ENCODE peak calls at places on chromosomes 13 and 19, in six cellular contexts. N is choroid plexus epithelial cell; G is B cell; H is RWPE1; X is GM20000; L is CD8-positive, alpha-beta T cell. S is an unnamed sample.

GRCh38 chr19:20969498-20969897 is 46.4 kb downstream of the ZNF85 start:
- DNase-seq in N (no peak), G (no peak), H (no peak), X (no peak), L (no peak), S (no peak)

GRCh38 chr19:16369306-16369663 is 44.7 kb downstream of the KLF2 start:
- DNase-seq in N (no peak), G (no peak), H (no peak), X (no peak), L (no peak), S (no peak)

GRCh38 chr19:443005-443404 is 17.8 kb downstream of the SHC2 start:
- DNase-seq in N (no peak), G (no peak), H (no peak), X (no peak), L (no peak), S (no peak)

GRCh38 chr13:65264066-65264465 is 1966.1 kb downstream of the PCDH9 start:
- DNase-seq in N (no peak), G (no peak), H (peak; percentile 0), X (no peak), L (no peak), S (no peak)

GRCh38 chr13:50128406-50129048 is 113.3 kb downstream of the KCNRG start:
- DNase-seq in N (peak; percentile 6), G (no peak), H (no peak), X (peak; percentile 60), L (no peak), S (no peak)

GRCh38 chr19:36120092-36120983 is 5.1 kb downstream of the TBCB start:
- DNase-seq in N (peak; percentile 40), G (peak; percentile 16), H (no peak), X (no peak), L (no peak), S (no peak)

GRCh38 chr19:33831835-33832234 is 35.2 kb downstream of the KCTD15 start:
- DNase-seq in N (no peak), G (no peak), H (no peak), X (no peak), L (no peak), S (no peak)

GRCh38 chr19:11446652-11447301 is 11.3 kb downstream of the PRKCSH start:
- DNase-seq in N (peak; percentile 40), G (peak; percentile 91), H (no peak), X (peak; percentile 79), L (peak; percentile 52), S (no peak)

GRCh38 chr13:99220199-99220931 is 19.7 kb downstream of the UBAC2 start:
- DNase-seq in N (peak; percentile 65), G (no peak), H (no peak), X (no peak), L (peak; percentile 36), S (no peak)

GRCh38 chr13:77919351-77920294 is 992 bp upstream of the EDNRB start:
- DNase-seq in N (peak; percentile 34), G (no peak), H (no peak), X (no peak), L (no peak), S (no peak)

GRCh38 chr19:17303940-17304267 is 679 bp upstream of the ABHD8 start:
- DNase-seq in N (no peak), G (no peak), H (no peak), X (no peak), L (no peak), S (no peak)

GRCh38 chr19:47157455-47158321 is 27.1 kb downstream of the SAE1 start:
- DNase-seq in N (peak; percentile 79), G (peak; percentile 53), H (peak; percentile 54), X (no peak), L (peak; percentile 63), S (no peak)
- TF ChIP-seq CTCF in N (no peak), G (no peak), H (no peak), X (no peak), L (no peak), S (no peak)

DNA sequence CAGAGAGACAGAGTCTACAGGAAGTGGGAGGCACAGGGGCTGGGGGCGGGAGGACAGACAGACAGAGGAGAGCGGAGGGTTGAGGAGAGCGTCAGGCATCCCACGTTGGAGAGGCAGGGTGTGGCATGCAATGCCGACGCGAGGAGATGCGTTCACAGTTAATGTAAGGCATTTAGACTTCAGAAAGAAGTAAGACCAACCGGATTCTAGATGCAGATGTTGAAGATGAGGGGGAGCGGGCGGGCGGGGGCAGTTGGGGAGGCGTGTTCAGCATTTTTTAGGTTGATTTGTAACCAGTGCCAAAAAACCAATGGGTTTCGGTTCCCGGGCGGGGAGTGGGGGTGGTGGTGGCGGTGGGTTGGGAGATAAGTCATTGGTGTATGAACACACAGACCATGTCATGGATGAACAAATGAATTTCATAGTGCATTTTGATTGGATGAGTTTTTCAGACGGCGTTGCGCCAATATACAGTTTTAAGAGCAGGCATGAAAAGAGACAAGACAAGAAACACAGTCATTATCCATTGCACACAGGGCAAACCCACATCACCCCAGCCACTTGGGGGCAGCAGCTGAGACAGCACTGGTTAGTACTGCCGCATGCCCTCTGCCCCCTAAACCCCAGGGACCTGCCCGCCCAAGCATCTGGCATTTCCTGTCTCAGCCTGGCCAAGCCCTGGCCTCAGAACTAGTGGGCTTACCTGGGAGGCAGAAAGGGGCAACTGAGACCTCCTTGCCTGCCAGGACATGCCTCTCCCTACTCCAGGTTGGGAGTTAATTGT is 91.3 kb downstream of the IER2 start:
- DNase-seq in N (no peak), G (no peak), H (no peak), X (no peak), L (peak; percentile 22), S (no peak)
- TF ChIP-seq CTCF in N (peak; percentile 17), G (no peak), H (no peak), X (peak; percentile 14), L (no peak), S (peak; percentile 24)

DNA sequence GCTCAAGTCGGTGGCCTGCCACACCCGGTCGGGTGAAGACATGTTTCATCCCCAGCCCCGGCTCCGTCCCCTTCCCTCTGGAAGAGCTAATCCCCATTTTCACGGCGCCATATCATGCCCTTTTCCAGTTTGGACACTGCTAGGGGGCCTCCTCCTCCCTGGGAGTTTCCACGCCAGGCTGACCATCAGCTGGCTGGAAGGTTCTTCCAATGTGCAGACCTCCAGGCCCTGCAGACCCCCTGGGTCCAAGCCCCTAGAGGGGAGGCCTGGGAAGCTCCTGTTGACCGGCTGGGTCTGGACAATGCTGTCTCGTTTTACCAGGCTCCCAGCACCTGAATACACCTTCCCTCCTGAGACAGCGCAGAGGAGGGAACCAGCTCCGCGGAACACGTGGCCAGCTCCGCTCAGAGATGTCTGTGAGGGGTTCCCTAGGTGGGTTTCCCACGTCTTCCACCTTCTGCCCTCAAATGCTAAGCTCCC is 44.7 kb upstream of the RANBP3 start:
- DNase-seq in N (no peak), G (no peak), H (no peak), X (no peak), L (no peak), S (no peak)
- TF ChIP-seq CTCF in N (no peak), G (peak; percentile 42), H (peak; percentile 3), X (no peak), L (peak; percentile 30), S (peak; percentile 69)

DNA sequence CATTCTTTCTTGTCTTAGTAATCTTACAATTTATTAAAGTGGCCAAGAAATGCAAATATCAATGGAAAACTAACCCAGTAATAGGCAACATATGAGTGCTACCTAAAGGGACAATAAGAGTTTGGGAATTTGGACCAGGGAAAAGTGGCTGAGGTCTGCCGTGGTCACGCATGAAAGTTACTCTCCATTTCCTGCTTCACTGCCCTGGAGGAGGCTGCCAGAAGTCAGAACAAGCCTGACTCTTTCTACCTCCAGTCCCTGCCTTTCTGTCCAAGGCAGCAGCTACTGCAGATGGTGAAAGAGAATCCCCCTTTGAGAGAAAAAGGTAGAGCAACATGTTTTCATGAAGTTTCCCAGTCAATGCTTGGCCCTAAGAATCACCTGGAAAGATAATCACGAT is 201.1 kb upstream of the ARGLU1 start:
- DNase-seq in N (no peak), G (no peak), H (no peak), X (no peak), L (no peak), S (no peak)
- TF ChIP-seq CTCF in N (no peak), G (no peak), H (no peak), X (no peak), L (no peak), S (no peak)

GRCh38 chr19:4081441-4082129 is 14.9 kb upstream of the ZBTB7A start:
- DNase-seq in N (peak; percentile 44), G (no peak), H (no peak), X (no peak), L (no peak), S (no peak)

GRCh38 chr19:4083677-4084546 is 17.2 kb upstream of the ZBTB7A start:
- DNase-seq in N (peak; percentile 44), G (no peak), H (no peak), X (peak; percentile 80), L (peak; percentile 32), S (no peak)

GRCh38 chr19:4084547-4084877 is 17.8 kb upstream of the ZBTB7A start:
- DNase-seq in N (no peak), G (no peak), H (no peak), X (no peak), L (no peak), S (no peak)

GRCh38 chr19:4080473-4080872 is 13.8 kb upstream of the ZBTB7A start:
- DNase-seq in N (no peak), G (no peak), H (no peak), X (no peak), L (no peak), S (no peak)

GRCh38 chr19:4082172-4082571 is 15.5 kb upstream of the ZBTB7A start:
- DNase-seq in N (no peak), G (no peak), H (no peak), X (no peak), L (no peak), S (no peak)
- TF ChIP-seq CTCF in N (no peak), G (no peak), H (no peak), X (no peak), L (no peak), S (no peak)

GRCh38 chr19:42442833-42443232 is at the start of gene CXCL17:
- DNase-seq in N (no peak), G (no peak), H (no peak), X (no peak), L (no peak), S (no peak)

GRCh38 chr19:42441047-42441440 is 1.7 kb downstream of the CXCL17 start:
- DNase-seq in N (no peak), G (no peak), H (no peak), X (no peak), L (no peak), S (no peak)

GRCh38 chr19:42443944-42444398 is 1.2 kb upstream of the CXCL17 start:
- DNase-seq in N (no peak), G (no peak), H (no peak), X (no peak), L (no peak), S (no peak)

GRCh38 chr19:42450314-42450934 is 7.7 kb upstream of the CXCL17 start:
- DNase-seq in N (peak; percentile 93), G (peak; percentile 70), H (peak; percentile 78), X (peak; percentile 80), L (peak; percentile 76), S (no peak)

DNA sequence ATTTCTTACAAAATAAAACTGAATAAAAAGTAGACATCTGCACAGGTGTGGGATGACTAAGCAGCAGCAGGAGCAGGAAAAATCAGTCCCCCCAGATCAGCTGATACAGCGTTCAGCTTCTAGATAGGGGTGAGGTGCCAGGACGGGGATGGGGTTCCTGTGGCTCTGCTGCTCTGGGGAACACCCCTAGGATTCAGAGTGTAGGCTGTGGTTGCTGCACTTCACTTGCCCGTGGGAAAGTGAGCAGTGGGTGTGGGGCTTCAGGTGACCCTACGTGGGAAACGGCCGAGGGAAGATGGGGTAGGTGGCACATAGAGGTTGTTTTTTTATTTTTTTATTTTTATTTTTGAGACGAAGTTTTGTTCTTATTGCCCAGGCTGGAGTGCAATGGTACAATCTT is 3.2 kb upstream of the CXCL17 start:
- DNase-seq in N (no peak), G (no peak), H (no peak), X (no peak), L (no peak), S (no peak)
- TF ChIP-seq CTCF in N (no peak), G (no peak), H (no peak), X (no peak), L (no peak), S (no peak)

GRCh38 chr13:101785858-101786257 is 333.4 kb downstream of the ITGBL1 start:
- DNase-seq in N (peak; percentile 76), G (no peak), H (peak; percentile 13), X (no peak), L (no peak), S (no peak)
- TF ChIP-seq CTCF in N (peak; percentile 85), G (no peak), H (peak; percentile 14), X (no peak), L (no peak), S (peak; percentile 77)